ENCODE peak calls at places on chromosomes 3 and 15, in six cellular contexts. I, B, H, P, W and U are unnamed samples.

GRCh38 chr3:186109897-186110803 is 1.3 kb upstream of the ETV5 start:
- DNase-seq in H (no peak), W (no peak), P (no peak), B (peak), I (peak), U (no peak)

GRCh38 chr3:175818811-175819464 is 959.8 kb downstream of the NAALADL2 start:
- DNase-seq in W (peak), H (no peak), B (no peak), I (no peak), P (no peak), U (no peak)

GRCh38 chr3:71641669-71642068 is 58.1 kb upstream of the FOXP1 start:
- DNase-seq in W (no peak), P (no peak), I (no peak), H (no peak), B (no peak), U (no peak)

GRCh38 chr15:75731248-75732100 is 18.8 kb upstream of the CSPG4 start:
- DNase-seq in H (no peak), W (no peak), B (no peak), P (no peak), I (no peak), U (no peak)

GRCh38 chr15:37981781-37982180 is 47.3 kb downstream of the TMCO5A start:
- DNase-seq in P (no peak), I (peak), B (no peak), W (peak), H (no peak), U (no peak)

GRCh38 chr3:100254168-100254777 is 6.5 kb upstream of the TBC1D23 start:
- DNase-seq in B (peak), H (peak), W (peak), P (peak), I (peak), U (no peak)

GRCh38 chr3:73405853-73406252 is 218.9 kb downstream of the PDZRN3 start:
- DNase-seq in B (no peak), W (no peak), H (no peak), I (peak), P (no peak), U (no peak)

GRCh38 chr3:128198313-128198712 is 45.0 kb downstream of the EEFSEC start:
- DNase-seq in B (no peak), P (no peak), I (no peak), W (no peak), H (no peak), U (no peak)

GRCh38 chr3:142940472-142940871 is 23.0 kb downstream of the PAQR9 start:
- DNase-seq in W (no peak), P (no peak), H (no peak), I (no peak), B (no peak), U (no peak)

GRCh38 chr3:25088284-25088683 is 339.8 kb upstream of the RARB start:
- DNase-seq in P (no peak), W (no peak), H (no peak), B (no peak), I (no peak), U (no peak)

GRCh38 chr3:168040624-168041208 is 55.0 kb downstream of the GOLIM4 start:
- DNase-seq in H (no peak), I (peak), P (no peak), W (peak), B (no peak), U (no peak)

GRCh38 chr3:56207913-56208312 is 260.4 kb downstream of the ERC2 start:
- DNase-seq in P (no peak), B (no peak), W (no peak), H (no peak), I (no peak), U (no peak)

GRCh38 chr3:64131755-64132154 is 93.5 kb downstream of the PRICKLE2 start:
- DNase-seq in P (no peak), W (no peak), H (no peak), I (no peak), B (no peak), U (no peak)

GRCh38 chr3:139528281-139528680 is 11.3 kb downstream of the RBP1 start:
- DNase-seq in P (no peak), H (no peak), I (no peak), W (no peak), B (no peak), U (no peak)

GRCh38 chr15:58604455-58604923 is 145.0 kb downstream of the ADAM10 start:
- DNase-seq in B (no peak), H (no peak), I (no peak), W (no peak), P (no peak), U (no peak)